ENCODE peak calls at places on chromosomes 11 and 22, in six cellular contexts. Q, P, J, T, M and K are unnamed samples.

GRCh38 chr11:19938051-19938856 is 222.0 kb downstream of the DBX1 start:
- DNase-seq in Q (no peak), P (peak; percentile 44), J (peak; percentile 76), T (peak; percentile 65), M (no peak), K (peak; percentile 59)

GRCh38 chr11:13207270-13207664 is 70.3 kb upstream of the BMAL1 start:
- DNase-seq in Q (no peak), P (no peak), J (no peak), T (no peak), M (no peak), K (peak; percentile 4)

GRCh38 chr11:44814881-44815592 is 88.3 kb downstream of the TSPAN18 start:
- DNase-seq in Q (no peak), P (no peak), J (no peak), T (peak; percentile 25), M (no peak), K (peak; percentile 72)

GRCh38 chr11:21364866-21365624 is 695.7 kb downstream of the NELL1 start:
- DNase-seq in Q (no peak), P (no peak), J (no peak), T (no peak), M (no peak), K (no peak)

GRCh38 chr11:134580635-134581025 is 168.6 kb upstream of the B3GAT1 start:
- DNase-seq in Q (no peak), P (no peak), J (no peak), T (no peak), M (no peak), K (no peak)

GRCh38 chr11:83069441-83070043 is 2.2 kb downstream of the RAB30 start:
- DNase-seq in Q (no peak), P (no peak), J (no peak), T (peak; percentile 32), M (no peak), K (no peak)

GRCh38 chr11:37616291-37616690 is 1018.3 kb upstream of the RAG2 start:
- DNase-seq in Q (no peak), P (no peak), J (no peak), T (no peak), M (no peak), K (no peak)

GRCh38 chr11:122259149-122259821 is 143.3 kb upstream of the BLID start:
- DNase-seq in Q (no peak), P (no peak), J (no peak), T (no peak), M (no peak), K (no peak)

GRCh38 chr22:41576877-41577276 is 12.8 kb downstream of the PMM1 start:
- DNase-seq in Q (no peak), P (peak; percentile 28), J (peak; percentile 78), T (peak; percentile 64), M (no peak), K (peak; percentile 85)

GRCh38 chr22:46774456-46775363 is 12.3 kb downstream of the TBC1D22A start:
- DNase-seq in Q (no peak), P (no peak), J (no peak), T (no peak), M (no peak), K (no peak)

GRCh38 chr11:69439127-69439526 is 42.3 kb upstream of the LINC01488 start:
- DNase-seq in Q (no peak), P (no peak), J (no peak), T (no peak), M (no peak), K (no peak)

GRCh38 chr22:48689206-48689605 is 1138.5 kb downstream of the BRD1 start:
- DNase-seq in Q (no peak), P (no peak), J (no peak), T (no peak), M (no peak), K (no peak)

GRCh38 chr11:108793138-108793537 is 128.3 kb downstream of the DDX10 start:
- DNase-seq in Q (no peak), P (peak; percentile 39), J (no peak), T (no peak), M (no peak), K (no peak)

GRCh38 chr11:72569966-72570892 is 104.0 kb downstream of the PDE2A start:
- DNase-seq in Q (no peak), P (no peak), J (no peak), T (peak; percentile 75), M (no peak), K (no peak)

GRCh38 chr22:45878051-45878764 is 98.8 kb downstream of the WNT7B start:
- DNase-seq in Q (no peak), P (peak; percentile 94), J (no peak), T (no peak), M (no peak), K (peak; percentile 38)

GRCh38 chr11:32307449-32307848 is 127.9 kb downstream of the WT1 start:
- DNase-seq in Q (no peak), P (no peak), J (no peak), T (no peak), M (no peak), K (peak; percentile 66)

GRCh38 chr11:112277937-112278336 is 17.3 kb upstream of the PLET1 start:
- DNase-seq in Q (no peak), P (no peak), J (no peak), T (peak; percentile 70), M (no peak), K (no peak)

GRCh38 chr22:27068121-27068520 is 410.7 kb downstream of the MIAT start:
- DNase-seq in Q (no peak), P (no peak), J (no peak), T (no peak), M (no peak), K (no peak)